ENCODE peak calls at places on chromosomes 6 and 20, in four cellular contexts. J is ascending aorta, F is kidney, A is AG09309. S is an unnamed sample.

GRCh38 chr6:71258078-71258866 is 30.3 kb upstream of the OGFRL1 start:
- DNase-seq in J (no peak), F (no peak), A (no peak), S (no peak)

GRCh38 chr20:39188264-39188765 is 226.2 kb downstream of the DHX35 start:
- DNase-seq in A (no peak), J (no peak), F (no peak), S (no peak)

GRCh38 chr6:163790296-163790840 is 375.9 kb downstream of the QKI start:
- DNase-seq in F (no peak), J (no peak), A (no peak), S (no peak)

GRCh38 chr6:158170656-158171081 is 2.5 kb downstream of the GTF2H5 start:
- DNase-seq in A (peak), J (no peak), F (no peak), S (peak)

GRCh38 chr20:50824137-50824536 is 29.3 kb downstream of the BCAS4 start:
- DNase-seq in F (peak), A (no peak), J (peak), S (peak)

GRCh38 chr6:170031684-170032121 is 259.2 kb downstream of the DLL1 start:
- DNase-seq in J (no peak), F (peak), A (no peak), S (no peak)

GRCh38 chr6:138086573-138087196 is 20.5 kb downstream of the PERP start:
- DNase-seq in F (no peak), J (no peak), A (no peak), S (peak)

GRCh38 chr6:72626126-72626525 is 4.3 kb downstream of the KCNQ5 start:
- DNase-seq in F (no peak), J (no peak), A (no peak), S (no peak)

GRCh38 chr20:61119263-61119662 is 132.8 kb upstream of the CDH4 start:
- DNase-seq in F (no peak), A (no peak), J (no peak), S (no peak)

GRCh38 chr6:21935561-21936028 is 342.0 kb downstream of the SOX4 start:
- DNase-seq in F (no peak), A (no peak), J (no peak), S (no peak)

GRCh38 chr20:35145141-35145564 is 2.0 kb downstream of the EDEM2 start:
- DNase-seq in A (no peak), F (no peak), J (no peak), S (peak)

GRCh38 chr6:98841114-98841513 is 6.7 kb downstream of the POU3F2 start:
- DNase-seq in F (no peak), A (no peak), J (no peak), S (no peak)

GRCh38 chr20:37179671-37180524 is 550 bp upstream of the MROH8 start:
- DNase-seq in F (no peak), J (no peak), A (no peak), S (no peak)

GRCh38 chr6:92810913-92811312 is 608.4 kb downstream of the EPHA7 start:
- DNase-seq in A (no peak), F (no peak), J (no peak), S (peak)

GRCh38 chr20:4216866-4217265 is 201.5 kb upstream of the RNF24 start:
- DNase-seq in F (no peak), A (no peak), J (no peak), S (no peak)

GRCh38 chr6:36443951-36444428 is 1.2 kb downstream of the KCTD20 start:
- DNase-seq in J (no peak), F (no peak), A (no peak), S (no peak)

GRCh38 chr6:170271771-170272314 is 19.0 kb downstream of the DLL1 start:
- DNase-seq in J (no peak), A (no peak), F (peak), S (no peak)

DNA sequence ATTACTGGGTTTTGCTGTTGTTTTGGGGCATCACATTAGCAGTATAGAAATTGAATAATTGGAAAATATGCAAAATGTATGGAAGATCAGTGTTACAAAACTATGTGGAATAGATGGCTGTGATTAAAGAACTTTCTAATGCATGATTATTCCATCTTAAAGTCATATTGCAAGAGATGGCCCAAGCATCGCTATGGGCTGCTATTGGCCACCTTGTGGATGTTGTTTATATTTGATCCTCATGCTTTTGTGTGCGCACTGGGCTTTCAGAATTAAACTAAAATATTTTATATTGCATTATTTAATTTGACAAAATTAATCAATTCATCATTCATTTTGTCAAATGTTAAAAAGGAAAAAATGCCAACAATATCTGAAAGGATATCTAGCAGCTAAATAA is 16.1 kb upstream of the HMGN3 start:
- DNase-seq in F (no peak), A (no peak), J (no peak), S (no peak)
- TF ChIP-seq CTCF in F (no peak), A (no peak), J (no peak), S (no peak)

DNA sequence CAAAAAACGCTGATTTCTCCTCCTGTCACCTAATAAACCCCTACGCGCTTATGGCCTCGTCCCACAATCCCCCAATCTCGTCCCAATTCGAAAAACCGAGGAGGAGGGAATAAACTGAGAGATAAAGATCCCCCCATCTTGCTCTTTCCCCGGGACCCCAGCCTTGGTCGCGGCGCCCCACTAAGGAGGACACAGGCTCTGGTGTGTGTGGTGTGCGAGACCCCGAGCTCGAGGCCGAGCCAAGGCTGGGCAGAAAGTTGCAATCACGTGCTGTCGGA is 1.3 kb upstream of the NR2E1 start:
- DNase-seq in J (no peak), F (no peak), A (no peak), S (no peak)
- H3K4me3 ChIP-seq in J (peak), F (no peak), A (no peak), S (no peak)

DNA sequence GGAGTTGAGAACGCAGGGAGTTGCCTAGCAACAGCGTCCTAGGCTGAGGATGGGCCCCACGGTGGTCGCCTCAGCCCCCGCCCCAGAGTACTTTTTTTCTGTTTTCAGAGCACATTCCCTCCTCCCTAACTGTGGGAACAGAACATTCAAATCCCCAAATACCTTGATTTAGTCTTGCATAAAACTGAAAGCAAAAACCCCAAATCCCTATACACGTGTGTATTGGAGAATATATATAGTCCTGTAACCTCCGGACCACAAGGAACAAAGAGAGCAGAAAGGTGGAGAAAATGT is 280 bp upstream of the NCOA5 start:
- DNase-seq in F (no peak), A (no peak), J (no peak), S (no peak)
- TF ChIP-seq CTCF in F (no peak), A (no peak), J (no peak), S (no peak)

DNA sequence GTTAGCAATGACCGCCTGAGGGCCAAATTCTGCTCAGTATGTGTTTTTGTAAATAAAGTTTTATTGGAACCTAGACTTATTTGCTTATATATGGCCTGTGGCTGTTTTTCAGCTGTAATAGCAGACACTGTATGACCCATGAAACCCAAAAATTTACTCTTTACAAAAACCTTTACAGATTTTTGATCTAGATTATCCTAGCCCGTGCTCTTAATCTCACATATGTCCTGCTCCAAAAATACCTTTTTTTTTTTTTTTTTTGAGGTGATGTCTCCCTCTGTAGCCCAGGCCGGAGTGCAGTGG is 148.0 kb upstream of the ZNF217 start:
- DNase-seq in F (no peak), A (no peak), J (no peak), S (no peak)
- H3K4me3 ChIP-seq in F (no peak), A (no peak), J (no peak), S (no peak)

DNA sequence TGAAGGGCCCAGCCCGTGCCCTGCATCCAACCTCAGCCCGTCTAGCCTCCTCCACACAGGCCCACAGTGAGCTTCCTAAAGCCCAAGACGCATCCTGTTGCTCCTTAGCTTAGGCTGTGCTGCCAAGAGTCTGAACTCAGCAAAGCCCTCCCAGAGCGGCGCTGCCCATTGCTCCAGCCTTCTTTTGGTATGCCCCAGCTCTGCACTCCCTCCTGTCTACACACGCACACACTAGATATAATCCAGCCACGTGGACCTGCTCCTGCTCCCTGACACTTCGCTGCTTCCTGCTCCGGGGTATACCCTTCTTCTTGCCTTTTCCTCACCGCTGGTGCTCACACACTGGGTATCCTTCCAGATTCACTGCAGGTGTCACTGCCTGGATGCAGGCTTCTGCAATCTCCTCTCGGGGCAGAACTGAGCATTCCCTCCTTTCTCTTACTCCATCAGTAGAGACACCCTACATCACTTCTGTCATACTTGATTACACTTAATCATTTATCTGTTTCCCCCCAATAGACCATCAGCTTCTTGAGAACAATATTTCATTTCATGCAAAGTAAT is 23.8 kb downstream of the GABRR2 start:
- DNase-seq in J (no peak), A (no peak), F (no peak), S (no peak)
- TF ChIP-seq CTCF in J (no peak), A (no peak), F (no peak), S (peak)

GRCh38 chr20:32018269-32019155 is 8.3 kb downstream of the CCM2L start:
- DNase-seq in J (no peak), F (peak), A (no peak), S (no peak)
- H3K4me3 ChIP-seq in J (peak), F (peak), A (no peak), S (peak)

DNA sequence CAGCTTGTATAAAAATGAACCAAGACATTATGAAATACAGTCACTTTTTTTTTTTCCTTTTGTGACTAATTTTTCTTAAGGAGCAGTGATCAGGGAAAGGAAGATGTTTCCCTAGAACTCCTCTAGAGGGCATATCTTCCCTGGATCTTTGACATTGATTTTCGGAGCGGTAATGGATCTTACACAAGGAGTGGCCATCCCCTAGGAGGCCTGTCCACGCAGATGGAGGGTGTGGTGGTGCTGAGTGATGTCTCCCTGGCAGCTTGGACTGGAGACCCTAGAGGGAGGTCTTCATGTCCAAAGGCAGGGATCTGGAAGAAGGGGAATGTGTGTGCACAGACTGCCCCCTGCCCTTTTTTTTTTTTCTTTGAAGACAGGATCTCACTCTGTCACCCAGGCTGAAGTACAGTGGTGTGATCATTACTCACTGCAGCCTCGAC is 7.0 kb upstream of the KIFC1 start:
- DNase-seq in A (peak), J (no peak), F (no peak), S (no peak)
- TF ChIP-seq CTCF in A (peak), J (no peak), F (no peak), S (peak)

S was measured in epithelial cell of proximal tubule.